ENCODE peak calls at places on chromosome 18, in seven cellular contexts. One of them, this sample, is unnamed.

GRCh38 chr18:79533146-79533545 is 137.4 kb downstream of the NFATC1 start:
- DNase-seq in suprapubic skin: peak
- DNase-seq in K562: no peak
- DNase-seq in lower leg skin: peak
- DNase-seq in IMR-90: no peak
- DNase-seq in HepG2: no peak
- DNase-seq in breast epithelium: no peak
- DNase-seq in this sample: no peak

GRCh38 chr18:53991805-53992204 is 232.7 kb downstream of the MBD2 start:
- DNase-seq in suprapubic skin: no peak
- DNase-seq in K562: no peak
- DNase-seq in lower leg skin: no peak
- DNase-seq in IMR-90: no peak
- DNase-seq in HepG2: no peak
- DNase-seq in breast epithelium: no peak
- DNase-seq in this sample: no peak

GRCh38 chr18:71304856-71305255 is 1016.0 kb downstream of the SOCS6 start:
- DNase-seq in suprapubic skin: no peak
- DNase-seq in K562: no peak
- DNase-seq in lower leg skin: no peak
- DNase-seq in IMR-90: no peak
- DNase-seq in HepG2: no peak
- DNase-seq in breast epithelium: no peak
- DNase-seq in this sample: no peak

GRCh38 chr18:12769644-12770440 is 67.0 kb downstream of the PSMG2 start:
- DNase-seq in suprapubic skin: no peak
- DNase-seq in K562: no peak
- DNase-seq in lower leg skin: no peak
- DNase-seq in IMR-90: peak
- DNase-seq in HepG2: no peak
- DNase-seq in breast epithelium: no peak
- DNase-seq in this sample: no peak

GRCh38 chr18:75238786-75239185 is 28.2 kb downstream of the TSHZ1 start:
- DNase-seq in suprapubic skin: no peak
- DNase-seq in K562: no peak
- DNase-seq in lower leg skin: no peak
- DNase-seq in IMR-90: no peak
- DNase-seq in HepG2: no peak
- DNase-seq in breast epithelium: no peak
- DNase-seq in this sample: no peak

GRCh38 chr18:66754335-66754734 is 150.4 kb upstream of the CDH19 start:
- DNase-seq in suprapubic skin: no peak
- DNase-seq in K562: no peak
- DNase-seq in lower leg skin: no peak
- DNase-seq in IMR-90: no peak
- DNase-seq in HepG2: no peak
- DNase-seq in breast epithelium: no peak
- DNase-seq in this sample: no peak

GRCh38 chr18:79925656-79925979 is 25.8 kb downstream of the SLC66A2 start:
- DNase-seq in suprapubic skin: no peak
- DNase-seq in K562: no peak
- DNase-seq in lower leg skin: peak
- DNase-seq in IMR-90: no peak
- DNase-seq in HepG2: no peak
- DNase-seq in breast epithelium: peak
- DNase-seq in this sample: no peak

GRCh38 chr18:710418-711300 is 1.8 kb downstream of the ENOSF1 start:
- DNase-seq in suprapubic skin: no peak
- DNase-seq in K562: no peak
- DNase-seq in lower leg skin: no peak
- DNase-seq in IMR-90: no peak
- DNase-seq in HepG2: no peak
- DNase-seq in breast epithelium: no peak
- DNase-seq in this sample: no peak

GRCh38 chr18:13303761-13304364 is 85.3 kb downstream of the LDLRAD4 start:
- DNase-seq in suprapubic skin: no peak
- DNase-seq in K562: no peak
- DNase-seq in lower leg skin: peak
- DNase-seq in IMR-90: no peak
- DNase-seq in HepG2: no peak
- DNase-seq in breast epithelium: no peak
- DNase-seq in this sample: no peak

GRCh38 chr18:26863122-26863879 is 2.2 kb downstream of the AQP4 start:
- DNase-seq in suprapubic skin: no peak
- DNase-seq in K562: no peak
- DNase-seq in lower leg skin: no peak
- DNase-seq in IMR-90: no peak
- DNase-seq in HepG2: no peak
- DNase-seq in breast epithelium: peak
- DNase-seq in this sample: no peak

GRCh38 chr18:22349317-22349898 is 68.3 kb downstream of the CTAGE1 start:
- DNase-seq in suprapubic skin: no peak
- DNase-seq in K562: no peak
- DNase-seq in lower leg skin: no peak
- DNase-seq in IMR-90: no peak
- DNase-seq in HepG2: no peak
- DNase-seq in breast epithelium: no peak
- DNase-seq in this sample: peak

GRCh38 chr18:75132068-75132467 is 76.9 kb downstream of the PTGR3 start:
- DNase-seq in suprapubic skin: no peak
- DNase-seq in K562: no peak
- DNase-seq in lower leg skin: no peak
- DNase-seq in IMR-90: no peak
- DNase-seq in HepG2: no peak
- DNase-seq in breast epithelium: no peak
- DNase-seq in this sample: peak

GRCh38 chr18:74294526-74294925 is 2.8 kb upstream of the CYB5A start:
- DNase-seq in suprapubic skin: no peak
- DNase-seq in K562: no peak
- DNase-seq in lower leg skin: no peak
- DNase-seq in IMR-90: no peak
- DNase-seq in HepG2: no peak
- DNase-seq in breast epithelium: no peak
- DNase-seq in this sample: no peak

GRCh38 chr18:55748227-55748738 is 160.3 kb upstream of the TCF4 start:
- DNase-seq in suprapubic skin: no peak
- DNase-seq in K562: peak
- DNase-seq in lower leg skin: no peak
- DNase-seq in IMR-90: no peak
- DNase-seq in HepG2: no peak
- DNase-seq in breast epithelium: no peak
- DNase-seq in this sample: no peak

GRCh38 chr18:74139888-74140287 is 7.7 kb downstream of the FBXO15 start:
- DNase-seq in suprapubic skin: no peak
- DNase-seq in K562: peak
- DNase-seq in lower leg skin: no peak
- DNase-seq in IMR-90: peak
- DNase-seq in HepG2: no peak
- DNase-seq in breast epithelium: no peak
- DNase-seq in this sample: no peak

GRCh38 chr18:29892960-29893558 is 1149.5 kb downstream of the DSC3 start:
- DNase-seq in suprapubic skin: no peak
- DNase-seq in K562: peak
- DNase-seq in lower leg skin: no peak
- DNase-seq in IMR-90: no peak
- DNase-seq in HepG2: no peak
- DNase-seq in breast epithelium: no peak
- DNase-seq in this sample: no peak

GRCh38 chr18:26215247-26215970 is 10.8 kb upstream of the TAF4B start:
- DNase-seq in suprapubic skin: no peak
- DNase-seq in K562: no peak
- DNase-seq in lower leg skin: no peak
- DNase-seq in IMR-90: no peak
- DNase-seq in HepG2: no peak
- DNase-seq in breast epithelium: no peak
- DNase-seq in this sample: no peak

GRCh38 chr18:58552057-58552461 is 76.8 kb downstream of the ALPK2 start:
- DNase-seq in suprapubic skin: no peak
- DNase-seq in K562: no peak
- DNase-seq in lower leg skin: peak
- DNase-seq in IMR-90: peak
- DNase-seq in HepG2: peak
- DNase-seq in breast epithelium: no peak
- DNase-seq in this sample: no peak

GRCh38 chr18:79846936-79847557 is 49.3 kb downstream of the KCNG2 start:
- DNase-seq in suprapubic skin: peak
- DNase-seq in K562: no peak
- DNase-seq in lower leg skin: peak
- DNase-seq in IMR-90: no peak
- DNase-seq in HepG2: no peak
- DNase-seq in breast epithelium: no peak
- DNase-seq in this sample: peak

GRCh38 chr18:13353424-13353823 is 134.9 kb downstream of the LDLRAD4 start:
- DNase-seq in suprapubic skin: no peak
- DNase-seq in K562: no peak
- DNase-seq in lower leg skin: no peak
- DNase-seq in IMR-90: no peak
- DNase-seq in HepG2: no peak
- DNase-seq in breast epithelium: no peak
- DNase-seq in this sample: no peak

GRCh38 chr18:55634545-55634944 is 46.6 kb upstream of the TCF4 start:
- DNase-seq in suprapubic skin: no peak
- DNase-seq in K562: no peak
- DNase-seq in lower leg skin: no peak
- DNase-seq in IMR-90: peak
- DNase-seq in HepG2: no peak
- DNase-seq in breast epithelium: no peak
- DNase-seq in this sample: no peak

GRCh38 chr18:33729556-33729955 is 151.5 kb downstream of the ASXL3 start:
- DNase-seq in suprapubic skin: no peak
- DNase-seq in K562: no peak
- DNase-seq in lower leg skin: no peak
- DNase-seq in IMR-90: no peak
- DNase-seq in HepG2: no peak
- DNase-seq in breast epithelium: no peak
- DNase-seq in this sample: no peak

GRCh38 chr18:67776929-67777328 is 260.4 kb upstream of the DSEL start:
- DNase-seq in suprapubic skin: no peak
- DNase-seq in K562: no peak
- DNase-seq in lower leg skin: no peak
- DNase-seq in IMR-90: peak
- DNase-seq in HepG2: no peak
- DNase-seq in breast epithelium: no peak
- DNase-seq in this sample: no peak

GRCh38 chr18:67862069-67862468 is 345.5 kb upstream of the DSEL start:
- DNase-seq in suprapubic skin: no peak
- DNase-seq in K562: no peak
- DNase-seq in lower leg skin: no peak
- DNase-seq in IMR-90: peak
- DNase-seq in HepG2: no peak
- DNase-seq in breast epithelium: no peak
- DNase-seq in this sample: no peak

GRCh38 chr18:63285332-63285731 is 34.2 kb downstream of the BCL2 start:
- DNase-seq in suprapubic skin: no peak
- DNase-seq in K562: no peak
- DNase-seq in lower leg skin: no peak
- DNase-seq in IMR-90: no peak
- DNase-seq in HepG2: no peak
- DNase-seq in breast epithelium: no peak
- DNase-seq in this sample: no peak

GRCh38 chr18:66825347-66825746 is 221.5 kb upstream of the CDH19 start:
- DNase-seq in suprapubic skin: no peak
- DNase-seq in K562: no peak
- DNase-seq in lower leg skin: no peak
- DNase-seq in IMR-90: no peak
- DNase-seq in HepG2: no peak
- DNase-seq in breast epithelium: no peak
- DNase-seq in this sample: no peak

GRCh38 chr18:6661692-6662415 is 67.7 kb upstream of the ARHGAP28 start:
- DNase-seq in suprapubic skin: no peak
- DNase-seq in K562: no peak
- DNase-seq in lower leg skin: no peak
- DNase-seq in IMR-90: no peak
- DNase-seq in HepG2: no peak
- DNase-seq in breast epithelium: no peak
- DNase-seq in this sample: no peak

GRCh38 chr18:77102246-77103040 is 30.1 kb downstream of the MBP start:
- DNase-seq in suprapubic skin: no peak
- DNase-seq in K562: no peak
- DNase-seq in lower leg skin: no peak
- DNase-seq in IMR-90: peak
- DNase-seq in HepG2: no peak
- DNase-seq in breast epithelium: no peak
- DNase-seq in this sample: no peak
- TF ChIP-seq POLR2A in suprapubic skin: no peak
- TF ChIP-seq POLR2A in K562: no peak
- TF ChIP-seq POLR2A in lower leg skin: no peak
- TF ChIP-seq POLR2A in IMR-90: no peak
- TF ChIP-seq POLR2A in HepG2: no peak
- TF ChIP-seq POLR2A in breast epithelium: no peak
- TF ChIP-seq POLR2A in this sample: no peak

GRCh38 chr18:8706981-8707940 is 1.9 kb downstream of the MTCL1 start:
- DNase-seq in suprapubic skin: peak
- DNase-seq in K562: no peak
- DNase-seq in lower leg skin: peak
- DNase-seq in IMR-90: peak
- DNase-seq in HepG2: no peak
- DNase-seq in breast epithelium: no peak
- DNase-seq in this sample: peak
- TF ChIP-seq CTCF in suprapubic skin: no peak
- TF ChIP-seq CTCF in K562: no peak
- TF ChIP-seq CTCF in lower leg skin: no peak
- TF ChIP-seq CTCF in IMR-90: no peak
- TF ChIP-seq CTCF in HepG2: peak
- TF ChIP-seq CTCF in breast epithelium: no peak
- TF ChIP-seq CTCF in this sample: peak

GRCh38 chr18:76528477-76529432 is 33.7 kb upstream of the ZNF516 start:
- DNase-seq in suprapubic skin: peak
- DNase-seq in K562: no peak
- DNase-seq in lower leg skin: peak
- DNase-seq in IMR-90: peak
- DNase-seq in HepG2: peak
- DNase-seq in breast epithelium: no peak
- DNase-seq in this sample: peak
- TF ChIP-seq POLR2A in suprapubic skin: no peak
- TF ChIP-seq POLR2A in K562: no peak
- TF ChIP-seq POLR2A in lower leg skin: no peak
- TF ChIP-seq POLR2A in IMR-90: no peak
- TF ChIP-seq POLR2A in HepG2: no peak
- TF ChIP-seq POLR2A in breast epithelium: peak
- TF ChIP-seq POLR2A in this sample: no peak

DNA sequence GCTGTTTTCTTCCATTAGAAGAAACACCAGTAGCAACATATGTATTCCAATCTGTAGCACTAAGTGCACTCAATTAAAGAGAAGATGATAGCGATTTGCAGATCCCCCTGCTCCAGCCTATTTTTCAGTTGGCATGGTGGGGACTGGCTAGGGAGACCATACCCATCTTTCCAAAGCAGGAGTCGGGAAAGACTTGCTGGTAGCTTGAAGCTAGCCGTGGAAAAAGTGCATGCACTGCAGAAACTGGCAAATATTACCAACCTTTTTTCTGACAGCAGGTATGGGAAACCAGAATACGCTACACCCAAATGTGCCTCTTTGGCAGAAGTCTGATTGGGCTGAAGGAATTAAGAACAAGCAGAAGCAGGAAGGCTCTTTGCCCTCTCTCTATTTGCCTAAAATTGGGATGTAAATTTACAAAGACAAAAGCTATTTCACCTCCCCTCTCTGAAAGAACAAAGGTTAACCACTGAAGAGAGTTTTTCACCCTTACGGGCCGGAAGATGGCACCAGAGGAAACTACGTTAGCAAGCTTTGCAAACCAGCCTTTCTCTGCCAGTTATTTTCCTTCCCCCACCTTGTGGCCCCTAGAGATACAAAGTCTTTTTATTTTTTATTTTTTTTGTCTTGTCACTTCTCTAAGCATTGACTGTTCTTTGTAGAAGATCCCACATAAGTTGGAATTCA is 273.1 kb downstream of the DLGAP1 start:
- DNase-seq in suprapubic skin: no peak
- DNase-seq in K562: no peak
- DNase-seq in lower leg skin: no peak
- DNase-seq in IMR-90: no peak
- DNase-seq in HepG2: peak
- DNase-seq in breast epithelium: no peak
- DNase-seq in this sample: no peak
- TF ChIP-seq CTCF in suprapubic skin: no peak
- TF ChIP-seq CTCF in K562: no peak
- TF ChIP-seq CTCF in lower leg skin: no peak
- TF ChIP-seq CTCF in IMR-90: no peak
- TF ChIP-seq CTCF in HepG2: peak
- TF ChIP-seq CTCF in breast epithelium: no peak
- TF ChIP-seq CTCF in this sample: no peak